ENCODE peak calls at places on chromosome 20, in seven cellular contexts. One of them, this sample, is unnamed.
A peak's percentile ranks its signal among the peaks of the same experiment; 100 is the strongest.

GRCh38 chr20:10553326-10553984 is 118.3 kb downstream of the SLX4IP start:
- DNase-seq in H9: peak; percentile 66
- DNase-seq in IMR-90: peak; percentile 82
- DNase-seq in mesendoderm: peak; percentile 78
- DNase-seq in mesenchymal stem cell: peak; percentile 77
- DNase-seq in H1: no peak
- DNase-seq in trophoblast cell: peak; percentile 82
- DNase-seq in this sample: peak; percentile 39

GRCh38 chr20:856361-856775 is 22.9 kb downstream of the FAM110A start:
- DNase-seq in H9: no peak
- DNase-seq in IMR-90: peak; percentile 54
- DNase-seq in mesendoderm: peak; percentile 67
- DNase-seq in mesenchymal stem cell: no peak
- DNase-seq in H1: no peak
- DNase-seq in trophoblast cell: peak; percentile 83
- DNase-seq in this sample: no peak

GRCh38 chr20:49030954-49031619 is 15.0 kb upstream of the CSE1L start:
- DNase-seq in H9: no peak
- DNase-seq in IMR-90: no peak
- DNase-seq in mesendoderm: no peak
- DNase-seq in mesenchymal stem cell: no peak
- DNase-seq in H1: no peak
- DNase-seq in trophoblast cell: peak; percentile 21
- DNase-seq in this sample: no peak

GRCh38 chr20:49832632-49833327 is 20.2 kb downstream of the SLC9A8 start:
- DNase-seq in H9: no peak
- DNase-seq in IMR-90: peak; percentile 39
- DNase-seq in mesendoderm: no peak
- DNase-seq in mesenchymal stem cell: peak; percentile 55
- DNase-seq in H1: no peak
- DNase-seq in trophoblast cell: no peak
- DNase-seq in this sample: no peak

GRCh38 chr20:25461766-25462165 is 54.3 kb downstream of the GINS1 start:
- DNase-seq in H9: no peak
- DNase-seq in IMR-90: no peak
- DNase-seq in mesendoderm: no peak
- DNase-seq in mesenchymal stem cell: no peak
- DNase-seq in H1: no peak
- DNase-seq in trophoblast cell: peak; percentile 14
- DNase-seq in this sample: no peak

GRCh38 chr20:51529027-51529749 is 13.3 kb downstream of the NFATC2 start:
- DNase-seq in H9: no peak
- DNase-seq in IMR-90: peak; percentile 74
- DNase-seq in mesendoderm: no peak
- DNase-seq in mesenchymal stem cell: no peak
- DNase-seq in H1: no peak
- DNase-seq in trophoblast cell: peak; percentile 87
- DNase-seq in this sample: no peak

GRCh38 chr20:24650091-24650490 is 180.7 kb downstream of the SYNDIG1 start:
- DNase-seq in H9: no peak
- DNase-seq in IMR-90: peak; percentile 89
- DNase-seq in mesendoderm: no peak
- DNase-seq in mesenchymal stem cell: peak; percentile 66
- DNase-seq in H1: no peak
- DNase-seq in trophoblast cell: peak; percentile 57
- DNase-seq in this sample: no peak

GRCh38 chr20:7903429-7903828 is 36.8 kb downstream of the HAO1 start:
- DNase-seq in H9: no peak
- DNase-seq in IMR-90: no peak
- DNase-seq in mesendoderm: no peak
- DNase-seq in mesenchymal stem cell: no peak
- DNase-seq in H1: no peak
- DNase-seq in trophoblast cell: no peak
- DNase-seq in this sample: no peak

GRCh38 chr20:54350415-54350814 is 125.0 kb upstream of the DOK5 start:
- DNase-seq in H9: no peak
- DNase-seq in IMR-90: peak; percentile 7
- DNase-seq in mesendoderm: no peak
- DNase-seq in mesenchymal stem cell: no peak
- DNase-seq in H1: no peak
- DNase-seq in trophoblast cell: peak; percentile 9
- DNase-seq in this sample: no peak

GRCh38 chr20:25987073-25987927 is 290.6 kb upstream of the ZNF337 start:
- DNase-seq in H9: peak; percentile 84
- DNase-seq in IMR-90: peak; percentile 10
- DNase-seq in mesendoderm: peak; percentile 49
- DNase-seq in mesenchymal stem cell: no peak
- DNase-seq in H1: no peak
- DNase-seq in trophoblast cell: peak; percentile 53
- DNase-seq in this sample: no peak

GRCh38 chr20:22341508-22341907 is 242.9 kb downstream of the FOXA2 start:
- DNase-seq in H9: no peak
- DNase-seq in IMR-90: no peak
- DNase-seq in mesendoderm: no peak
- DNase-seq in mesenchymal stem cell: peak; percentile 21
- DNase-seq in H1: no peak
- DNase-seq in trophoblast cell: peak; percentile 10
- DNase-seq in this sample: no peak

GRCh38 chr20:53077373-53078205 is 105.4 kb downstream of the TSHZ2 start:
- DNase-seq in H9: no peak
- DNase-seq in IMR-90: no peak
- DNase-seq in mesendoderm: no peak
- DNase-seq in mesenchymal stem cell: peak; percentile 53
- DNase-seq in H1: no peak
- DNase-seq in trophoblast cell: peak; percentile 54
- DNase-seq in this sample: no peak

GRCh38 chr20:46312075-46312944 is 4.0 kb upstream of the CDH22 start:
- DNase-seq in H9: peak; percentile 84
- DNase-seq in IMR-90: no peak
- DNase-seq in mesendoderm: peak; percentile 80
- DNase-seq in mesenchymal stem cell: no peak
- DNase-seq in H1: peak; percentile 46
- DNase-seq in trophoblast cell: no peak
- DNase-seq in this sample: peak; percentile 61

GRCh38 chr20:9200196-9200595 is 131.3 kb downstream of the PLCB4 start:
- DNase-seq in H9: no peak
- DNase-seq in IMR-90: no peak
- DNase-seq in mesendoderm: no peak
- DNase-seq in mesenchymal stem cell: peak; percentile 41
- DNase-seq in H1: no peak
- DNase-seq in trophoblast cell: no peak
- DNase-seq in this sample: no peak

GRCh38 chr20:33944914-33945313 is 48.8 kb upstream of the RALY start:
- DNase-seq in H9: no peak
- DNase-seq in IMR-90: no peak
- DNase-seq in mesendoderm: peak; percentile 69
- DNase-seq in mesenchymal stem cell: no peak
- DNase-seq in H1: no peak
- DNase-seq in trophoblast cell: no peak
- DNase-seq in this sample: no peak

GRCh38 chr20:53124075-53124532 is 151.9 kb downstream of the TSHZ2 start:
- DNase-seq in H9: no peak
- DNase-seq in IMR-90: no peak
- DNase-seq in mesendoderm: no peak
- DNase-seq in mesenchymal stem cell: no peak
- DNase-seq in H1: no peak
- DNase-seq in trophoblast cell: peak; percentile 25
- DNase-seq in this sample: no peak

GRCh38 chr20:17960927-17961599 is 7.5 kb downstream of the SNX5 start:
- DNase-seq in H9: no peak
- DNase-seq in IMR-90: peak; percentile 66
- DNase-seq in mesendoderm: no peak
- DNase-seq in mesenchymal stem cell: peak; percentile 37
- DNase-seq in H1: no peak
- DNase-seq in trophoblast cell: peak; percentile 19
- DNase-seq in this sample: no peak

GRCh38 chr20:48682529-48683385 is 145.0 kb downstream of the PREX1 start:
- DNase-seq in H9: peak; percentile 76
- DNase-seq in IMR-90: peak; percentile 92
- DNase-seq in mesendoderm: peak; percentile 62
- DNase-seq in mesenchymal stem cell: peak; percentile 84
- DNase-seq in H1: no peak
- DNase-seq in trophoblast cell: no peak
- DNase-seq in this sample: peak; percentile 48

GRCh38 chr20:38997622-38998021 is 35.5 kb downstream of the DHX35 start:
- DNase-seq in H9: peak; percentile 30
- DNase-seq in IMR-90: no peak
- DNase-seq in mesendoderm: peak; percentile 13
- DNase-seq in mesenchymal stem cell: no peak
- DNase-seq in H1: no peak
- DNase-seq in trophoblast cell: no peak
- DNase-seq in this sample: no peak

GRCh38 chr20:41340327-41341055 is at the start of gene LPIN3:
- DNase-seq in H9: peak; percentile 96
- DNase-seq in IMR-90: peak; percentile 63
- DNase-seq in mesendoderm: peak; percentile 97
- DNase-seq in mesenchymal stem cell: peak; percentile 84
- DNase-seq in H1: peak; percentile 81
- DNase-seq in trophoblast cell: peak; percentile 95
- DNase-seq in this sample: peak; percentile 91

GRCh38 chr20:51393566-51393965 is 149.0 kb downstream of the NFATC2 start:
- DNase-seq in H9: no peak
- DNase-seq in IMR-90: no peak
- DNase-seq in mesendoderm: peak; percentile 42
- DNase-seq in mesenchymal stem cell: no peak
- DNase-seq in H1: no peak
- DNase-seq in trophoblast cell: no peak
- DNase-seq in this sample: no peak

GRCh38 chr20:2751868-2752630 is 48.4 kb downstream of the CPXM1 start:
- DNase-seq in H9: no peak
- DNase-seq in IMR-90: no peak
- DNase-seq in mesendoderm: no peak
- DNase-seq in mesenchymal stem cell: no peak
- DNase-seq in H1: no peak
- DNase-seq in trophoblast cell: no peak
- DNase-seq in this sample: no peak

GRCh38 chr20:10329387-10330005 is 104.5 kb downstream of the MKKS start:
- DNase-seq in H9: no peak
- DNase-seq in IMR-90: no peak
- DNase-seq in mesendoderm: no peak
- DNase-seq in mesenchymal stem cell: no peak
- DNase-seq in H1: no peak
- DNase-seq in trophoblast cell: no peak
- DNase-seq in this sample: no peak

GRCh38 chr20:52869698-52870288 is 102.4 kb upstream of the TSHZ2 start:
- DNase-seq in H9: no peak
- DNase-seq in IMR-90: no peak
- DNase-seq in mesendoderm: no peak
- DNase-seq in mesenchymal stem cell: no peak
- DNase-seq in H1: no peak
- DNase-seq in trophoblast cell: no peak
- DNase-seq in this sample: no peak

GRCh38 chr20:60283281-60283680 is 325.1 kb downstream of the CDH26 start:
- DNase-seq in H9: no peak
- DNase-seq in IMR-90: no peak
- DNase-seq in mesendoderm: peak; percentile 43
- DNase-seq in mesenchymal stem cell: no peak
- DNase-seq in H1: no peak
- DNase-seq in trophoblast cell: no peak
- DNase-seq in this sample: no peak

GRCh38 chr20:22723659-22724058 is 139.3 kb upstream of the FOXA2 start:
- DNase-seq in H9: no peak
- DNase-seq in IMR-90: no peak
- DNase-seq in mesendoderm: no peak
- DNase-seq in mesenchymal stem cell: peak; percentile 65
- DNase-seq in H1: no peak
- DNase-seq in trophoblast cell: no peak
- DNase-seq in this sample: no peak

GRCh38 chr20:25310268-25310920 is 62.5 kb downstream of the PYGB start:
- DNase-seq in H9: no peak
- DNase-seq in IMR-90: peak; percentile 96
- DNase-seq in mesendoderm: peak; percentile 64
- DNase-seq in mesenchymal stem cell: peak; percentile 97
- DNase-seq in H1: no peak
- DNase-seq in trophoblast cell: peak; percentile 69
- DNase-seq in this sample: no peak

GRCh38 chr20:4066551-4066950 is 51.2 kb upstream of the RNF24 start:
- DNase-seq in H9: no peak
- DNase-seq in IMR-90: no peak
- DNase-seq in mesendoderm: no peak
- DNase-seq in mesenchymal stem cell: no peak
- DNase-seq in H1: no peak
- DNase-seq in trophoblast cell: no peak
- DNase-seq in this sample: no peak
- H3K4me1 ChIP-seq in H9: no peaks in the 10 kb centered on the region
- H3K4me1 ChIP-seq in IMR-90: peaks cover 50% of the 10 kb centered on the region
- H3K4me1 ChIP-seq in mesendoderm: peaks cover 4% of the 10 kb centered on the region
- H3K4me1 ChIP-seq in mesenchymal stem cell: peaks cover 3% of the 10 kb centered on the region
- H3K4me1 ChIP-seq in H1: no peaks in the 10 kb centered on the region
- H3K4me1 ChIP-seq in trophoblast cell: peaks cover 13% of the 10 kb centered on the region
- H3K4me1 ChIP-seq in this sample: peaks cover 3% of the 10 kb centered on the region

DNA sequence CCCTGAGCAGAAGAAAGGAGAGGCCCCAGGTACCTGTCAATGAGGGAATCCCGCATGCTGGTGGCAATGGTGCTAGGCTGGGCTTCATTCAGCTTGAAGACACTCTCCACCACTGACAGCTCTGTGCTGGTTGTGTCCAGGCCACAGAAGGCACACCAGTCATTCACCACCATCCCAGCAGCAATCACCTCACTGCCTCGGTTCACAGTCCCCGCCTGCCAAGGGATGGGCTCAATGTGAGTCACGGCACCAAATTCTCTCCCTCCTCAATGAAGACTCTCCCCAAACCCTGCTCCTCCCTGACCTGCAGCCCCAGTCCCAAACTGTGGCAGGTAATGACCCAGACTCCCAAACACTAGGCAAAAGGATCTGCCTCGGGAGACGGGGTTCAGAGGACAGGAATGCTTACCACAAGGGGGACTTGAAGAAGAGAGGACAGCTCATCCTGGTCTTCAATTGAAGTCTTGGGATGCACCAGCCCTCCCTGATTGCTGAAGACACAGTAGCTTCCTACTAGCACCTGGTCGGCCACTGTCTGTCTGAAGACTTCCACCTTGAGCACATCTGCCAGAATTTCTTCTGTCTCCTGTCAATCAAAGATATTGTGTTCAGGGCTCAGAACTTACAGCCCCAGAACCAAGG is 1.7 kb upstream of the MMP24OS start:
- DNase-seq in H9: no peak
- DNase-seq in IMR-90: no peak
- DNase-seq in mesendoderm: no peak
- DNase-seq in mesenchymal stem cell: no peak
- DNase-seq in H1: no peak
- DNase-seq in trophoblast cell: no peak
- DNase-seq in this sample: no peak
- H3K4me2 ChIP-seq in H9: no peak overlapping the region
- H3K4me2 ChIP-seq in IMR-90: no peak overlapping the region
- H3K4me2 ChIP-seq in mesendoderm: no peak overlapping the region
- H3K4me2 ChIP-seq in mesenchymal stem cell: no peak overlapping the region
- H3K4me2 ChIP-seq in H1: no peak overlapping the region
- H3K4me2 ChIP-seq in trophoblast cell: no peak overlapping the region
- H3K4me2 ChIP-seq in this sample: no peak overlapping the region

GRCh38 chr20:6185268-6185667 is 62.4 kb upstream of the FERMT1 start:
- DNase-seq in H9: no peak
- DNase-seq in IMR-90: no peak
- DNase-seq in mesendoderm: peak; percentile 52
- DNase-seq in mesenchymal stem cell: no peak
- DNase-seq in H1: no peak
- DNase-seq in trophoblast cell: no peak
- DNase-seq in this sample: no peak
- H3K23ac ChIP-seq in H9: no peak overlapping the region
- H3K23ac ChIP-seq in IMR-90: no peak overlapping the region
- H3K23ac ChIP-seq in mesendoderm: no peak overlapping the region
- H3K23ac ChIP-seq in mesenchymal stem cell: no peak overlapping the region
- H3K23ac ChIP-seq in H1: no peak overlapping the region
- H3K23ac ChIP-seq in trophoblast cell: no peak overlapping the region
- H3K23ac ChIP-seq in this sample: no peak overlapping the region

GRCh38 chr20:56693217-56693616 is 64.1 kb downstream of the TFAP2C start:
- DNase-seq in H9: no peak
- DNase-seq in IMR-90: no peak
- DNase-seq in mesendoderm: no peak
- DNase-seq in mesenchymal stem cell: no peak
- DNase-seq in H1: no peak
- DNase-seq in trophoblast cell: no peak
- DNase-seq in this sample: no peak
- H3K4me1 ChIP-seq in H9: peaks cover 8% of the 10 kb centered on the region
- H3K4me1 ChIP-seq in IMR-90: no peaks in the 10 kb centered on the region
- H3K4me1 ChIP-seq in mesendoderm: no peaks in the 10 kb centered on the region
- H3K4me1 ChIP-seq in mesenchymal stem cell: peaks cover 10% of the 10 kb centered on the region
- H3K4me1 ChIP-seq in H1: peaks cover 8% of the 10 kb centered on the region
- H3K4me1 ChIP-seq in trophoblast cell: peaks cover 12% of the 10 kb centered on the region
- H3K4me1 ChIP-seq in this sample: peaks cover 3% of the 10 kb centered on the region